ENCODE peak calls at places on chromosomes 3 and 15, in four cellular contexts. A is K562, M is HepG2, S is GM12878. I is an unnamed sample.

GRCh38 chr3:159082514-159082913 is 280.7 kb downstream of the MFSD1 start:
- DNase-seq in A (no peak), M (no peak), S (no peak), I (no peak)

GRCh38 chr15:68409736-68410370 is 22.1 kb downstream of the ITGA11 start:
- DNase-seq in A (no peak), M (no peak), S (no peak), I (no peak)

GRCh38 chr3:142779591-142779990 is 55.8 kb downstream of the TRPC1 start:
- DNase-seq in A (no peak), M (no peak), S (no peak), I (no peak)

GRCh38 chr15:66938114-66938830 is 127.1 kb upstream of the SMAD3 start:
- DNase-seq in A (peak), M (peak), S (no peak), I (no peak)

GRCh38 chr3:48516571-48516970 is 12.6 kb upstream of the SHISA5 start:
- DNase-seq in A (no peak), M (no peak), S (no peak), I (no peak)

GRCh38 chr3:1439395-1439794 is 346.6 kb downstream of the CNTN6 start:
- DNase-seq in A (no peak), M (no peak), S (no peak), I (no peak)

GRCh38 chr3:52532838-52533622 is 627 bp downstream of the NT5DC2 start:
- DNase-seq in A (peak), M (no peak), S (no peak), I (peak)

GRCh38 chr3:14949126-14949525 is 1.7 kb downstream of the NR2C2 start:
- DNase-seq in A (no peak), M (no peak), S (no peak), I (no peak)

GRCh38 chr3:166444336-166444735 is 607.1 kb upstream of the BCHE start:
- DNase-seq in A (no peak), M (no peak), S (no peak), I (no peak)

GRCh38 chr3:39150170-39150802 is 3.1 kb downstream of the CSRNP1 start:
- DNase-seq in A (no peak), M (no peak), S (no peak), I (no peak)

GRCh38 chr3:42660898-42661297 is 7.4 kb downstream of the ZBTB47 start:
- DNase-seq in A (peak), M (peak), S (no peak), I (no peak)

GRCh38 chr3:139797724-139798343 is 120.1 kb upstream of the NMNAT3 start:
- DNase-seq in A (peak), M (no peak), S (no peak), I (peak)

GRCh38 chr3:102529452-102529851 is 94.6 kb downstream of the ZPLD1 start:
- DNase-seq in A (no peak), M (no peak), S (no peak), I (peak)

GRCh38 chr3:158709666-158710083 is 22.6 kb downstream of the RARRES1 start:
- DNase-seq in A (no peak), M (no peak), S (no peak), I (no peak)

GRCh38 chr3:10548997-10549396 is 43.6 kb upstream of the ATP2B2 start:
- DNase-seq in A (no peak), M (no peak), S (no peak), I (no peak)

GRCh38 chr3:122991236-122991985 is 36.2 kb downstream of the SEMA5B start:
- DNase-seq in A (no peak), M (no peak), S (no peak), I (no peak)

GRCh38 chr3:150253622-150254021 is 154.5 kb upstream of the TSC22D2 start:
- DNase-seq in A (no peak), M (peak), S (no peak), I (no peak)

GRCh38 chr15:51460796-51461195 is 119.3 kb downstream of the GLDN start:
- DNase-seq in A (no peak), M (no peak), S (no peak), I (no peak)

GRCh38 chr15:73482184-73482583 is 39.2 kb downstream of the REC114 start:
- DNase-seq in A (no peak), M (no peak), S (no peak), I (no peak)

GRCh38 chr15:62135532-62136134 is 29.5 kb downstream of the C2CD4B start:
- DNase-seq in A (no peak), M (no peak), S (no peak), I (no peak)

GRCh38 chr3:143314291-143315093 is 194.9 kb downstream of the CHST2 start:
- DNase-seq in A (no peak), M (no peak), S (no peak), I (no peak)

GRCh38 chr15:69012761-69013364 is 1.6 kb upstream of the NOX5 start:
- DNase-seq in A (no peak), M (no peak), S (no peak), I (no peak)

GRCh38 chr3:48404440-48405342 is 25.2 kb downstream of the PLXNB1 start:
- DNase-seq in A (no peak), M (no peak), S (no peak), I (no peak)

GRCh38 chr15:80887148-80887547 is 102.5 kb downstream of the MESD start:
- DNase-seq in A (no peak), M (no peak), S (no peak), I (no peak)

GRCh38 chr3:128190501-128190900 is 37.2 kb downstream of the EEFSEC start:
- DNase-seq in A (no peak), M (no peak), S (no peak), I (no peak)

GRCh38 chr3:100419406-100419805 is 18.1 kb downstream of the LNP1 start:
- DNase-seq in A (no peak), M (no peak), S (no peak), I (no peak)

GRCh38 chr15:65841121-65841930 is 28.0 kb upstream of the RAB11A start:
- DNase-seq in A (no peak), M (no peak), S (no peak), I (no peak)

GRCh38 chr15:87631093-87631492 is 625.4 kb downstream of the NTRK3 start:
- DNase-seq in A (no peak), M (no peak), S (no peak), I (no peak)

GRCh38 chr15:87633471-87633870 is 623.1 kb downstream of the NTRK3 start:
- DNase-seq in A (no peak), M (no peak), S (no peak), I (no peak)

GRCh38 chr15:87632364-87632763 is 624.2 kb downstream of the NTRK3 start:
- DNase-seq in A (peak), M (no peak), S (no peak), I (no peak)

GRCh38 chr15:87631775-87632174 is 624.8 kb downstream of the NTRK3 start:
- DNase-seq in A (peak), M (no peak), S (no peak), I (no peak)

GRCh38 chr15:87634361-87634760 is 622.2 kb downstream of the NTRK3 start:
- DNase-seq in A (no peak), M (no peak), S (no peak), I (no peak)
- TF ChIP-seq NR2C2 in A (no peak), M (no peak), S (no peak), I (no peak)

DNA sequence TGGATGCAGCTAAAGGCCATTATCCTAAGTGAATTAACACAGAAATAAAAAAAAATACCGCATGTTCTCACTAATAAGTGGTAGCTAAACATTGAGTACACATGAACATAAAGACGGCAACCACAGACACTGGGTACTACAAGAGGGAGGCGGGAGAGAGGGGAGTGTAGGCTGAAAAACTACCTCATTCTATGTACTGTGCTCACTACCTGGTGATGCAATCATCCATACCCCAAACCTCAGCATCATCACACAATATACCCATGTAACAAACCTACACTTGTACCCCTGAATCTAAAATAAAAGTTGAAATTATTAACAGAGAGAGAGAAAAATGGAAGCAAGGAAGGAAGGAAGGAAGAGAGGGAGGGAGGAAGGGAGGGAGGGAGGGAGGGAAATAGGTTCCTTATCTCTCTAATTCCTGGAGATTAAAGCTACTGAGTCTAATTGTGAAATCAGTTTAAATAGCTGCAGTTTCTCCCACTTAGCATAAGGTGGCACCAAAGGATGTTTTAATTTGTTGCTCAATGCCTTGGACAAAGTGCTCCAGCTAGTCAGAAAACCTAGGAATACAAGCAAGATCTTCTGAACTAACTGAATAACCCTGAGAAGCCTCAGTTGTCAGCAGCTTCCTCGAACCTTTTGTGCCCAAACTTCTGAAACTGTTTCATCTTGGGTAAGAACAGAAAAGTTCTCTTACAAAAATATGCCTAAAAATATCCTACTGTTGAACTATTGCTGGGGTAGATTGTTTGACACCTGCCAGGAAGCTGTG is 79.4 kb upstream of the ATP11B start:
- DNase-seq in A (no peak), M (peak), S (peak), I (no peak)
- TF ChIP-seq NR2C2 in A (no peak), M (no peak), S (no peak), I (no peak)

GRCh38 chr15:29819979-29820801 is 2.1 kb downstream of the TJP1 start:
- DNase-seq in A (no peak), M (no peak), S (no peak), I (no peak)

GRCh38 chr15:29822685-29823459 is 604 bp upstream of the TJP1 start:
- DNase-seq in A (no peak), M (peak), S (no peak), I (peak)

GRCh38 chr15:29820802-29821160 is 1.5 kb downstream of the TJP1 start:
- DNase-seq in A (no peak), M (no peak), S (no peak), I (no peak)

GRCh38 chr15:29822100-29822684 is at the start of gene TJP1:
- DNase-seq in A (peak), M (peak), S (no peak), I (peak)

GRCh38 chr15:29821416-29822099 is 710 bp downstream of the TJP1 start:
- DNase-seq in A (peak), M (peak), S (no peak), I (peak)
- TF ChIP-seq NR2C2 in A (no peak), M (no peak), S (no peak), I (no peak)

GRCh38 chr3:119313461-119313860 is 19.3 kb downstream of the ARHGAP31 start:
- DNase-seq in A (no peak), M (no peak), S (no peak), I (no peak)

GRCh38 chr3:119309591-119309990 is 15.4 kb downstream of the ARHGAP31 start:
- DNase-seq in A (no peak), M (no peak), S (no peak), I (no peak)

GRCh38 chr3:119310052-119310451 is 15.9 kb downstream of the ARHGAP31 start:
- DNase-seq in A (no peak), M (no peak), S (no peak), I (no peak)

GRCh38 chr3:119308355-119308754 is 14.2 kb downstream of the ARHGAP31 start:
- DNase-seq in A (no peak), M (no peak), S (no peak), I (no peak)

DNA sequence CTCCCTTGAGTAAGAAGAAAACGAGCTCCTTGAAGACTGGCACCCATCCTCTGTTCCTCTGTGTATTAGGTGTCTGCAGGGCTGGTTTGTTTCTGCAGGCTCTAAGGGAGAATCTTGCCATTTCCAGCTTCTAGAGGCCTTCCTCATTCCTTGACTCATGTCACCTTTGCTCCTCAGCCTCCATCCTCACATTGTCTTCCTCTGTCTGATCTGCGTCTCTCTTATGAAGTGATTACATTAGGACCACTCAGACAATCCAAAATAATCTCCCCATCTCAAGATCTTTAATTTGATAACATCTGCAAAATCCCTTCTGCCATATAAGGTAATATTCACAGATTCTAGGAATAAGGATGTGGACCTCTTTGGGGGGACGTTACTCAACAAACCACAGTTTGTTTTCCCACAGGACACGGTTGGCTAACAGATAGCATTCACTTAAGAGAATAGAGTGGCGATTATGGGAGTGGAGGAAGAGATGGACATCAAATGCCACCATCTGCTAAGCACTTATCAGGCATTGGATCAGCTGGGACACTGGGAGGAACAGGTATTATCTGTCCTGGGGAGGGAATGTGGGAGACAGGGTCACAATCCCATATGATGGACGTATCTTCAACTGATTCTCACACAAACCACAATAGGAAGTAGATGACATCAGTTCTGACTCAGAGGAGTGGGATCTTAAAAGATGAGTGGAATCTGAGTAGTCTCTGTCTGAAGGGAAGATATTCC is 17.2 kb downstream of the ARHGAP31 start:
- DNase-seq in A (no peak), M (no peak), S (no peak), I (no peak)
- TF ChIP-seq NR2C2 in A (no peak), M (no peak), S (no peak), I (no peak)

GRCh38 chr3:32973982-32974381 is 22.5 kb downstream of the CCR4 start:
- DNase-seq in A (no peak), M (no peak), S (no peak), I (no peak)
- TF ChIP-seq NR2C2 in A (no peak), M (no peak), S (no peak), I (no peak)

I was measured in WTC11.